ENCODE peak calls at places on chromosomes 6 and 20, in six cellular contexts. One of them, this sample, is unnamed.

GRCh38 chr6:152595507-152595906 is 41.7 kb downstream of the SYNE1 start:
- DNase-seq in foreskin keratinocyte: no peak
- DNase-seq in colonic mucosa: no peak
- DNase-seq in fibroblast of villous mesenchyme: peak; percentile 32
- DNase-seq in BJ: no peak
- DNase-seq in cardiac fibroblast: peak; percentile 31
- DNase-seq in this sample: no peak

GRCh38 chr6:90227165-90227564 is 69.5 kb downstream of the BACH2 start:
- DNase-seq in foreskin keratinocyte: no peak
- DNase-seq in colonic mucosa: no peak
- DNase-seq in BJ: no peak
- DNase-seq in cardiac fibroblast: no peak
- DNase-seq in fibroblast of villous mesenchyme: no peak
- DNase-seq in this sample: no peak

GRCh38 chr6:153032255-153032882 is 29.9 kb upstream of the MTRF1L start:
- DNase-seq in cardiac fibroblast: peak; percentile 85
- DNase-seq in BJ: peak; percentile 41
- DNase-seq in colonic mucosa: no peak
- DNase-seq in fibroblast of villous mesenchyme: peak; percentile 78
- DNase-seq in foreskin keratinocyte: peak; percentile 34
- DNase-seq in this sample: no peak

GRCh38 chr6:22082278-22082677 is 214.6 kb downstream of the PRL start:
- DNase-seq in BJ: no peak
- DNase-seq in cardiac fibroblast: peak; percentile 48
- DNase-seq in fibroblast of villous mesenchyme: no peak
- DNase-seq in foreskin keratinocyte: no peak
- DNase-seq in colonic mucosa: no peak
- DNase-seq in this sample: no peak

GRCh38 chr6:2275207-2275891 is 29.9 kb upstream of the GMDS start:
- DNase-seq in cardiac fibroblast: peak; percentile 15
- DNase-seq in foreskin keratinocyte: no peak
- DNase-seq in fibroblast of villous mesenchyme: peak; percentile 17
- DNase-seq in colonic mucosa: no peak
- DNase-seq in BJ: no peak
- DNase-seq in this sample: no peak

GRCh38 chr6:110689275-110689935 is 125.9 kb downstream of the CDK19 start:
- DNase-seq in colonic mucosa: peak; percentile 30
- DNase-seq in cardiac fibroblast: no peak
- DNase-seq in foreskin keratinocyte: peak; percentile 28
- DNase-seq in BJ: no peak
- DNase-seq in fibroblast of villous mesenchyme: no peak
- DNase-seq in this sample: no peak

GRCh38 chr6:130033999-130034814 is 15.8 kb downstream of the L3MBTL3 start:
- DNase-seq in foreskin keratinocyte: peak; percentile 49
- DNase-seq in fibroblast of villous mesenchyme: peak; percentile 94
- DNase-seq in colonic mucosa: no peak
- DNase-seq in cardiac fibroblast: peak; percentile 69
- DNase-seq in BJ: peak; percentile 31
- DNase-seq in this sample: no peak

GRCh38 chr20:52422574-52423463 is 231.2 kb upstream of the ZFP64 start:
- DNase-seq in colonic mucosa: no peak
- DNase-seq in BJ: no peak
- DNase-seq in foreskin keratinocyte: no peak
- DNase-seq in fibroblast of villous mesenchyme: peak; percentile 34
- DNase-seq in cardiac fibroblast: no peak
- DNase-seq in this sample: no peak

DNA sequence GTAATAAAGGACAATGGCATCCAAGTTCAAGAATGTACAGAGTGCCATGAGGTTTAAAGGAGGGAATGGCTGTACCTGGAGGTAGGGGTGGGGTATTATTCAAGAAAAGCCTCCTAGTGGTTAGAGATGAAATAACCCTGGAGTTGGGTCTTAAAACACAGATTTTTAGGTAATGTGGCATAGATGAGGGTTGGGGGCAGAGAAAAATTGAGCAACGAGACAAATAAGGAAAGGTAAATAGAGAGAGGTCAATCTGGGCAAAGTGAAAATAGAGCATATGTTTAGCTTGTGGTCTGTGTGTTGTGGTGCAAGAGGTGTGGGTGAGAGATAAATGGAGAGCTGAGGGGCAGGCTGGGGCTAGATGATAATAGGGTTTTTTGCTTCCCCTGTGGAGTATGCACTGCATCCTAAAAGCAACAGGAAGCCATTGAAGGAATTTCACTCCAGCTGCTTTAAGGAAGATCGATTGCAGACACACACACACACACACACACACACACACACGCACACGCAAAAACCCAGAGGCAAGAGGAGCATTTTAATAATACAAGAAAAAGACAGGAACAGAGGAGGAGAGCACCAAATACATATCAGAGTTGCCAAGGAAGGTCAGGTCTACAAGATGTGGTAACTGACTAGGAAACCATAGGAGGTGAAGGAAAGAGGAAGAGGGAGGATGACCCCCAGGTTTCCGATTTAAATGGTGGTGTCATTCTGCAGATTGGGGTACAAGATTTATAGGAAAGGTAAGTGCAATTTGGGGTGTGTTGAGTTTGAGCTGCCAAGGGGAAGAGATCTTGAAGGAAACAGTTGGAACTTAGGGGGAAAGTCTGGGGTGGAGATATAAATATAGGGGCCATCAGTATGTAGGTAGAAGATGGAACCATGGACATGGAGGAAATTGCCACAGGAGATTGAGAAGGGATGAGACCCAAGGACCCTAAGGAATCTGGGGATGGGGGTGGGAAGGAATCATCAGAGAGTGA is 31.3 kb upstream of the ADGRF1 start:
- DNase-seq in cardiac fibroblast: no peak
- DNase-seq in BJ: no peak
- DNase-seq in fibroblast of villous mesenchyme: no peak
- DNase-seq in colonic mucosa: no peak
- DNase-seq in foreskin keratinocyte: no peak
- DNase-seq in this sample: no peak
- TF ChIP-seq CTCF in cardiac fibroblast: peak; percentile 7
- TF ChIP-seq CTCF in BJ: peak; percentile 17
- TF ChIP-seq CTCF in fibroblast of villous mesenchyme: peak; percentile 53
- TF ChIP-seq CTCF in colonic mucosa: no peak
- TF ChIP-seq CTCF in foreskin keratinocyte: peak; percentile 52
- TF ChIP-seq CTCF in this sample: peak; percentile 64

GRCh38 chr6:44000164-44000842 is 126.9 kb downstream of the MRPL14 start:
- DNase-seq in fibroblast of villous mesenchyme: no peak
- DNase-seq in foreskin keratinocyte: peak; percentile 64
- DNase-seq in cardiac fibroblast: no peak
- DNase-seq in colonic mucosa: peak; percentile 91
- DNase-seq in BJ: no peak
- DNase-seq in this sample: no peak

GRCh38 chr6:44002591-44003344 is 124.5 kb downstream of the MRPL14 start:
- DNase-seq in colonic mucosa: peak; percentile 75
- DNase-seq in cardiac fibroblast: peak; percentile 48
- DNase-seq in foreskin keratinocyte: no peak
- DNase-seq in BJ: no peak
- DNase-seq in fibroblast of villous mesenchyme: peak; percentile 59
- DNase-seq in this sample: peak; percentile 43

GRCh38 chr6:43999628-44000027 is 127.6 kb downstream of the MRPL14 start:
- DNase-seq in cardiac fibroblast: no peak
- DNase-seq in fibroblast of villous mesenchyme: no peak
- DNase-seq in BJ: no peak
- DNase-seq in foreskin keratinocyte: no peak
- DNase-seq in colonic mucosa: no peak
- DNase-seq in this sample: no peak

GRCh38 chr6:44002071-44002590 is 125.1 kb downstream of the MRPL14 start:
- DNase-seq in fibroblast of villous mesenchyme: no peak
- DNase-seq in foreskin keratinocyte: no peak
- DNase-seq in colonic mucosa: peak; percentile 60
- DNase-seq in cardiac fibroblast: no peak
- DNase-seq in BJ: no peak
- DNase-seq in this sample: peak; percentile 18

GRCh38 chr6:44001318-44001868 is 125.9 kb downstream of the MRPL14 start:
- DNase-seq in fibroblast of villous mesenchyme: no peak
- DNase-seq in BJ: no peak
- DNase-seq in colonic mucosa: peak; percentile 73
- DNase-seq in foreskin keratinocyte: no peak
- DNase-seq in cardiac fibroblast: no peak
- DNase-seq in this sample: no peak
- TF ChIP-seq CTCF in fibroblast of villous mesenchyme: peak; percentile 41
- TF ChIP-seq CTCF in BJ: peak; percentile 50
- TF ChIP-seq CTCF in colonic mucosa: peak; percentile 36
- TF ChIP-seq CTCF in foreskin keratinocyte: peak; percentile 60
- TF ChIP-seq CTCF in cardiac fibroblast: peak; percentile 56
- TF ChIP-seq CTCF in this sample: peak; percentile 26

GRCh38 chr20:58008866-58009265 is 219.6 kb downstream of the ANKRD60 start:
- DNase-seq in fibroblast of villous mesenchyme: no peak
- DNase-seq in cardiac fibroblast: no peak
- DNase-seq in foreskin keratinocyte: no peak
- DNase-seq in colonic mucosa: no peak
- DNase-seq in BJ: no peak
- DNase-seq in this sample: no peak
- TF ChIP-seq CTCF in fibroblast of villous mesenchyme: no peak
- TF ChIP-seq CTCF in cardiac fibroblast: no peak
- TF ChIP-seq CTCF in foreskin keratinocyte: no peak
- TF ChIP-seq CTCF in colonic mucosa: no peak
- TF ChIP-seq CTCF in BJ: no peak
- TF ChIP-seq CTCF in this sample: no peak

GRCh38 chr6:28606424-28607391 is 81.0 kb downstream of the GPX5 start:
- DNase-seq in cardiac fibroblast: peak; percentile 68
- DNase-seq in foreskin keratinocyte: peak; percentile 78
- DNase-seq in colonic mucosa: no peak
- DNase-seq in BJ: no peak
- DNase-seq in fibroblast of villous mesenchyme: peak; percentile 37
- DNase-seq in this sample: peak; percentile 62
- TF ChIP-seq CTCF in cardiac fibroblast: peak; percentile 55
- TF ChIP-seq CTCF in foreskin keratinocyte: peak; percentile 56
- TF ChIP-seq CTCF in colonic mucosa: no peak
- TF ChIP-seq CTCF in BJ: peak; percentile 47
- TF ChIP-seq CTCF in fibroblast of villous mesenchyme: peak; percentile 40
- TF ChIP-seq CTCF in this sample: peak; percentile 55